ENCODE peak calls at places on chromosome 6, in four cellular contexts. F, W, O and K are unnamed samples.
A peak's percentile ranks its signal among the peaks of the same experiment; 100 is the strongest.

GRCh38 chr6:151286192-151286591 is 46.4 kb downstream of the AKAP12 start:
- DNase-seq in F (peak; percentile 52), W (no peak), O (no peak), K (no peak)

GRCh38 chr6:137896647-137897046 is 29.6 kb downstream of the TNFAIP3 start:
- DNase-seq in F (no peak), W (no peak), O (no peak), K (no peak)

GRCh38 chr6:215335-216034 is 76.8 kb upstream of the DUSP22 start:
- DNase-seq in F (no peak), W (no peak), O (no peak), K (peak; percentile 54)

GRCh38 chr6:90458353-90459224 is 128.3 kb downstream of the MAP3K7 start:
- DNase-seq in F (no peak), W (no peak), O (no peak), K (no peak)

GRCh38 chr6:28490191-28490890 is 25.3 kb downstream of the GPX6 start:
- DNase-seq in F (peak; percentile 45), W (no peak), O (no peak), K (no peak)

GRCh38 chr6:49336514-49337131 is 126.4 kb downstream of the MMUT start:
- DNase-seq in F (no peak), W (no peak), O (no peak), K (no peak)

GRCh38 chr6:120990866-120991265 is 343.4 kb downstream of the TBC1D32 start:
- DNase-seq in F (no peak), W (no peak), O (no peak), K (no peak)

GRCh38 chr6:128508588-128509296 is 11.7 kb downstream of the PTPRK start:
- DNase-seq in F (no peak), W (no peak), O (no peak), K (no peak)

GRCh38 chr6:113858067-113858604 is 991 bp downstream of the MARCKS start:
- DNase-seq in F (peak; percentile 62), W (no peak), O (peak; percentile 47), K (peak; percentile 56)

GRCh38 chr6:78597966-78598365 is 269.4 kb upstream of the IRAK1BP1 start:
- DNase-seq in F (no peak), W (no peak), O (no peak), K (no peak)

GRCh38 chr6:42368156-42368555 is 83.6 kb downstream of the TRERF1 start:
- DNase-seq in F (no peak), W (no peak), O (no peak), K (no peak)

GRCh38 chr6:41966961-41967311 is 25.3 kb upstream of the CCND3 start:
- DNase-seq in F (no peak), W (no peak), O (no peak), K (no peak)

GRCh38 chr6:38715016-38715809 is at the start of gene DNAH8:
- DNase-seq in F (no peak), W (no peak), O (no peak), K (no peak)

GRCh38 chr6:71533939-71534379 is 245.3 kb downstream of the OGFRL1 start:
- DNase-seq in F (no peak), W (no peak), O (no peak), K (no peak)

GRCh38 chr6:136547336-136547735 is 2.9 kb downstream of the MAP7 start:
- DNase-seq in F (no peak), W (no peak), O (no peak), K (no peak)

GRCh38 chr6:137451926-137452325 is 42.3 kb downstream of the OLIG3 start:
- DNase-seq in F (no peak), W (no peak), O (no peak), K (no peak)

GRCh38 chr6:26103141-26103769 is 16.0 kb downstream of the HFE start:
- DNase-seq in F (no peak), W (no peak), O (no peak), K (no peak)

GRCh38 chr6:8570241-8570924 is 135.0 kb upstream of the SLC35B3 start:
- DNase-seq in F (no peak), W (no peak), O (no peak), K (no peak)

GRCh38 chr6:170093276-170093657 is 197.6 kb downstream of the DLL1 start:
- DNase-seq in F (peak; percentile 4), W (no peak), O (no peak), K (peak; percentile 28)

GRCh38 chr6:157906537-157907061 is 75.1 kb upstream of the SYNJ2 start:
- DNase-seq in F (no peak), W (no peak), O (no peak), K (no peak)

GRCh38 chr6:26156105-26156849 is 69.0 kb downstream of the HFE start:
- DNase-seq in F (peak; percentile 94), W (peak; percentile 77), O (peak; percentile 85), K (peak; percentile 93)

GRCh38 chr6:90765491-90765890 is 178.6 kb upstream of the MAP3K7 start:
- DNase-seq in F (no peak), W (no peak), O (no peak), K (no peak)

GRCh38 chr6:859936-860335 is 167.0 kb upstream of the EXOC2 start:
- DNase-seq in F (no peak), W (no peak), O (no peak), K (no peak)

GRCh38 chr6:114304304-114304887 is 38.4 kb downstream of the HS3ST5 start:
- DNase-seq in F (no peak), W (no peak), O (no peak), K (no peak)

DNA sequence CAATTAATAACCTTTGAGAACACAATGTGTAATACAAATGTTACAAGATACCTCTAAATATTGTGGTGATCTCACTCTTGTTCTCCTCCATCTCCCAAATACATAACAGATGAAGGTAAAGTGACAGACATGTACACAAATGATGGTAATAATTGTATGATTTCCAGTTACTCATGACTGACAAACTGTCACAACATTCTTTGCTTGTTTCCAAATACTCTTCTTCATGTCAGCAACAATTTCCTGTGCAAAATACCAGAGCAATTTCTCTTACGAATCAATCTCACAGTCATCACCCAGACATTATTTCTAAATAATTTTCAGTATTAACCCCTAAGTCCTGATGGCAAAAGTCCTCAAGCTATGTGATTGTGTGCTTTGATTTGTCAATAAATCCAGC is 92.9 kb downstream of the RPS12 start:
- DNase-seq in F (no peak), W (no peak), O (no peak), K (no peak)
- H3K27ac ChIP-seq in F (no peak overlapping the region), W (no peak overlapping the region), O (no peak overlapping the region), K (no peak overlapping the region)

DNA sequence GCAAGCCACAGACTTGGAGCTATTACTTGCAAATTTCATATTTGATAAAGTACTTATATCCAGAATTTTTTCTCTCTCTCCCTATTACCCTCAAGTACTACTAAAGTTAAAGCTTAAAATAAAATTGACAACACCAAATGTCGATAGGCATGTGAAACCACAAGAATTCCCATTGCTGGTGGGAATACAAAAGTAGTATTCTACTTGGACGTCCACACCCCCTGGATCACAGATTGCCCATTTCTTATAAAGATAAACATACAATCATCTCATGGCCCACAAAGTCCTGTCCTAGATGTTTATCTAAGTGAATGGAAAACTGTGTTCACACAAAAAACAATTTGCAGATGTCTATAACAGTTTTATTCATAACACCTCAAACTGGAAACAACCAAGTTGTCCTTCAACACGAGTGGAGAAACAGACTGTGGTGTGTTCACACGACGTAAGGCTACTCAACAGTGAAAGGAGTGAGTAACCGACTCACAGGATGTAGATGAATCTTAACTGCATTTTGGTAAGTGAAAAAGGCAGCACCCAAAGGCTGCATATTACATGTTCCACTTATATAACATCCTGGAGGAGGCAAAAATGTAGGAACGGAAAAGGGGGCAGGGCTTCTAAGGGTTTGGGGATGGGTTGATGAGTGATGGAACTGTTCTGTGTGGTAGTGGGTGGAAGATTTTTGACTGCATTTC is 297.4 kb downstream of the THBS2 start:
- DNase-seq in F (no peak), W (no peak), O (no peak), K (no peak)
- H3K27ac ChIP-seq in F (no peak overlapping the region), W (no peak overlapping the region), O (peak overlapping the region; percentile 42), K (no peak overlapping the region)

GRCh38 chr6:45438849-45439406 is 61.2 kb upstream of the SUPT3H start:
- DNase-seq in F (no peak), W (no peak), O (no peak), K (no peak)
- H3K27ac ChIP-seq in F (no peak overlapping the region), W (no peak overlapping the region), O (no peak overlapping the region), K (no peak overlapping the region)

GRCh38 chr6:2353412-2354137 is 108.2 kb upstream of the GMDS start:
- DNase-seq in F (peak; percentile 75), W (peak; percentile 10), O (peak; percentile 61), K (no peak)
- H3K27ac ChIP-seq in F (no peak overlapping the region), W (no peak overlapping the region), O (peak overlapping the region; percentile 64), K (no peak overlapping the region)

GRCh38 chr6:34325618-34326017 is 66.9 kb downstream of the NUDT3 start:
- DNase-seq in F (no peak), W (no peak), O (no peak), K (no peak)
- H3K27ac ChIP-seq in F (no peak overlapping the region), W (no peak overlapping the region), O (no peak overlapping the region), K (no peak overlapping the region)

DNA sequence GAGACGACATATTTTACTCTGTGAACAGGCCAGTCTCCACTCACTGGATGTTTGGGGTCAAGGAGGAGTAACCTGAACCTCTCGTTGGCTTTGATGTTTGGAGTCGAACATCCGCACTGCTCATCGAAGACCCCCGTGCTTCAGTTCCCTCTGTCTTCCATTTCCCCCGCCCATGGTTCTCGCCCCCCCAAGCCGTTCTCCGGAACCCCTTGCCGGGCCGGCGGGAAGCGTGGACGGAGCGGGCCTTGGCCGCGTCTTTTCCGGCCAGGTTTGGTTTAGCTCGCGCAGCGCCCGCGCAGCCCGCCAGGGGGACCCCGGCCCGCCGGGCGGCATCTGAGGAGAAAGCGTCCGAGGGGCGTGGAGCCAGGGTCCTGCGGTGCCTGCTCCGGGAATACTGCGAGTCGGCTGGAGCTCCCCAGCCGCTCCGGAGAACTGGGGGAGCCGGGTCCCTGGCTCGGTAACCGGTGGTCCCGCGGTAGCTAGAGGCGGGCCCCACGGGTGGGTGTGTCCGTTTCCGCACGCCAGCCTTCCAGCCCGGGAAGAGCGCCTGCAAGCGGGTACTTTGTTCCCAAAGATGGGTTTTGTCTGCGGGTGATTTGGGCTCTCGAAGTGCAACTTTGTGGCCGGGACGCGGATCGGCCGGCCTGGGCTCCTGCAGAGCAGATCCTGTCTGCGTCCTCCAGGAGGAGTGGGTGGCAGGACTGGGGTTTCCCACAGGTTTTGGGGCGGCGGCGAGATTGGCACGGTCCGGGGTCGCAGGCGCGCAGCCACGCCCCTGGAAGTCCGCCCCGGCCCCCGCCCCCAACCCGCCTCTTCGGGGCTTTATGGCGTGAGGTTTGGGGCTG is 429 bp upstream of the TMEM200A start:
- DNase-seq in F (peak; percentile 83), W (no peak), O (peak; percentile 37), K (peak; percentile 58)
- H3K27ac ChIP-seq in F (peak overlapping the region; percentile 80), W (no peak overlapping the region), O (peak overlapping the region; percentile 86), K (peak overlapping the region; percentile 68)

DNA sequence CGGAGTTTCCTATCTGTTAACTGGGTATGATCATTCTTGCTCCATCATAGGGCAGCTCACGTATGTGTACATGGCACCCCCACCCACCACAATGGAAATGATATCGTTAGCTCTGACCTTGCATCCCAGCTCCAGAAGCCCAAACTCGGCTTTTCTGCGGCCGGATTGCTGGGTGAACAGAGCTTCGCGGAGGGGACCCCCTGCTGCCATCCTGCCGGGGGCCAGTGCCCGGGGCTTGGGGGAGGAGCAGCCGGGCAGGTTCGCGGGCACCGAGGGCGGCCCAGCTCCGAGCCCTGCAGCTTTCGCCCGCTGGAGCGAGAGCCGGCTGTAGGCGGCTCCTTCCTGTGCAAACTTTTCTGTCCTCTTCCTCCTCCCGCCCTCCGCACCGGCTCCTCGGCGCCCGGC is 24.9 kb upstream of the FUCA2 start:
- DNase-seq in F (peak; percentile 17), W (no peak), O (no peak), K (peak; percentile 71)
- H3K27ac ChIP-seq in F (peak overlapping the region; percentile 42), W (no peak overlapping the region), O (peak overlapping the region; percentile 76), K (peak overlapping the region; percentile 64)